ENCODE peak calls at places on chromosomes 2 and 18, in six cellular contexts. Q, F, Z, D, O and R are unnamed samples.

GRCh38 chr18:6118080-6118479 is 222.8 kb upstream of the TMEM200C start:
- DNase-seq in O (peak; percentile 22), Q (no peak), F (no peak), D (no peak), Z (no peak), R (no peak)

GRCh38 chr2:218962859-218963492 is 3.5 kb downstream of the CDK5R2 start:
- DNase-seq in O (peak; percentile 59), D (no peak), F (peak; percentile 51), Q (peak; percentile 92), Z (peak; percentile 73), R (no peak)

GRCh38 chr2:120525056-120526046 is 179.4 kb downstream of the INHBB start:
- DNase-seq in D (no peak), O (peak; percentile 92), Z (no peak), F (no peak), Q (peak; percentile 36), R (no peak)

GRCh38 chr2:120379916-120380893 is 34.3 kb downstream of the INHBB start:
- DNase-seq in F (no peak), O (no peak), Z (no peak), Q (no peak), D (no peak), R (no peak)

GRCh38 chr18:23661735-23662308 is 889 bp downstream of the ANKRD29 start:
- DNase-seq in D (no peak), O (no peak), F (no peak), Q (no peak), Z (no peak), R (no peak)

GRCh38 chr2:217706095-217706494 is 296.7 kb downstream of the TNS1 start:
- DNase-seq in Z (no peak), F (no peak), D (no peak), O (no peak), Q (no peak), R (no peak)

GRCh38 chr18:49048361-49048760 is 97.6 kb upstream of the SMAD7 start:
- DNase-seq in D (no peak), Z (peak; percentile 5), O (no peak), F (no peak), Q (no peak), R (no peak)

GRCh38 chr2:212186166-212186565 is 352.4 kb downstream of the ERBB4 start:
- DNase-seq in D (no peak), O (no peak), Q (no peak), F (no peak), Z (no peak), R (no peak)

GRCh38 chr2:158686166-158686792 is 108.8 kb upstream of the DAPL1 start:
- DNase-seq in Q (no peak), F (no peak), Z (no peak), D (no peak), O (no peak), R (no peak)

GRCh38 chr2:110773470-110773921 is 41.1 kb downstream of the ACOXL start:
- DNase-seq in O (peak; percentile 17), Z (no peak), D (peak; percentile 89), Q (no peak), F (peak; percentile 10), R (peak; percentile 93)

GRCh38 chr2:234189230-234189629 is 138.7 kb downstream of the SPP2 start:
- DNase-seq in O (no peak), Q (no peak), F (no peak), Z (no peak), D (no peak), R (no peak)

GRCh38 chr2:119174216-119174992 is 15.9 kb upstream of the C1QL2 start:
- DNase-seq in Q (peak; percentile 58), F (peak; percentile 52), O (peak; percentile 37), Z (peak; percentile 13), D (no peak), R (no peak)

GRCh38 chr2:146246017-146246733 is 1598.7 kb upstream of the ACVR2A start:
- DNase-seq in Z (no peak), F (no peak), D (no peak), O (no peak), Q (no peak), R (no peak)

GRCh38 chr18:69648486-69648885 is 247.8 kb downstream of the DOK6 start:
- DNase-seq in O (peak; percentile 6), Q (no peak), Z (no peak), D (no peak), F (no peak), R (no peak)

GRCh38 chr2:173149491-173149890 is 73.8 kb downstream of the MAP3K20 start:
- DNase-seq in Z (no peak), F (no peak), O (no peak), Q (no peak), D (no peak), R (no peak)

GRCh38 chr2:29130295-29130694 is 15.1 kb downstream of the CLIP4 start:
- DNase-seq in F (no peak), Z (peak; percentile 92), D (no peak), Q (peak; percentile 96), O (peak; percentile 35), R (no peak)

GRCh38 chr2:19351914-19352697 is 6.3 kb downstream of the OSR1 start:
- DNase-seq in F (no peak), Q (no peak), Z (no peak), D (no peak), O (no peak), R (no peak)

GRCh38 chr18:76349067-76349715 is 145.9 kb downstream of the ZNF516 start:
- DNase-seq in F (peak; percentile 66), O (peak; percentile 67), Z (peak; percentile 58), D (peak; percentile 85), Q (peak; percentile 64), R (peak; percentile 17)

GRCh38 chr2:235390108-235390815 is 103.6 kb upstream of the AGAP1 start:
- DNase-seq in D (no peak), O (no peak), Q (peak; percentile 22), Z (no peak), F (peak; percentile 46), R (no peak)

GRCh38 chr18:37661478-37661877 is 95.9 kb upstream of the CELF4 start:
- DNase-seq in F (no peak), Z (no peak), O (no peak), Q (no peak), D (no peak), R (no peak)

GRCh38 chr2:230903251-230904150 is 21.5 kb downstream of the GPR55 start:
- DNase-seq in Z (no peak), F (peak; percentile 7), D (peak; percentile 38), Q (no peak), O (no peak), R (no peak)

GRCh38 chr18:7447629-7448028 is 119.5 kb upstream of the PTPRM start:
- DNase-seq in O (no peak), F (no peak), D (no peak), Z (peak; percentile 13), Q (no peak), R (no peak)

GRCh38 chr2:36369163-36369562 is 13.6 kb downstream of the CRIM1 start:
- DNase-seq in F (no peak), Q (no peak), Z (no peak), O (no peak), D (no peak), R (no peak)
- H3K4me1 ChIP-seq in F (peaks cover 84% of the 10 kb centered on the region), Q (peaks cover 100% of the 10 kb centered on the region), Z (peaks cover 91% of the 10 kb centered on the region), O (peaks cover 94% of the 10 kb centered on the region), D (peaks cover 90% of the 10 kb centered on the region), R (peaks cover 98% of the 10 kb centered on the region)

GRCh38 chr2:160562730-160563129 is 69.1 kb upstream of the RBMS1 start:
- DNase-seq in Q (peak; percentile 28), F (no peak), D (no peak), Z (no peak), O (no peak), R (no peak)

GRCh38 chr2:160555420-160555819 is 61.8 kb upstream of the RBMS1 start:
- DNase-seq in F (no peak), Z (peak; percentile 17), Q (no peak), O (no peak), D (no peak), R (no peak)

GRCh38 chr2:160557903-160558302 is 64.3 kb upstream of the RBMS1 start:
- DNase-seq in Z (no peak), D (no peak), Q (no peak), O (no peak), F (no peak), R (no peak)

GRCh38 chr2:160561551-160562280 is 68.1 kb upstream of the RBMS1 start:
- DNase-seq in Q (peak; percentile 86), O (no peak), F (no peak), Z (peak; percentile 67), D (no peak), R (no peak)

GRCh38 chr2:160558531-160558930 is 64.9 kb upstream of the RBMS1 start:
- DNase-seq in D (no peak), Q (no peak), O (no peak), Z (no peak), F (no peak), R (no peak)
- H3K27ac ChIP-seq in D (no peak overlapping the region), Q (no peak overlapping the region), O (no peak overlapping the region), Z (no peak overlapping the region), F (no peak overlapping the region), R (no peak overlapping the region)

GRCh38 chr2:187057466-187057865 is 208.5 kb upstream of the ZSWIM2 start:
- DNase-seq in Z (no peak), F (no peak), Q (no peak), D (no peak), O (no peak), R (no peak)

GRCh38 chr2:187055463-187055862 is 206.5 kb upstream of the ZSWIM2 start:
- DNase-seq in Q (no peak), Z (peak; percentile 12), F (no peak), D (no peak), O (peak; percentile 15), R (peak; percentile 4)

GRCh38 chr2:187056416-187057333 is 207.7 kb upstream of the ZSWIM2 start:
- DNase-seq in Q (no peak), O (no peak), D (no peak), F (no peak), Z (no peak), R (no peak)

GRCh38 chr2:187051350-187051749 is 202.4 kb upstream of the ZSWIM2 start:
- DNase-seq in O (no peak), F (no peak), Z (no peak), D (no peak), Q (no peak), R (no peak)

GRCh38 chr2:187054501-187055319 is 205.7 kb upstream of the ZSWIM2 start:
- DNase-seq in Q (no peak), D (no peak), O (peak; percentile 19), F (no peak), Z (no peak), R (no peak)
- TF ChIP-seq CTCF in Q (no peak), D (no peak), O (peak; percentile 30), F (no peak), Z (peak; percentile 5), R (no peak)

DNA sequence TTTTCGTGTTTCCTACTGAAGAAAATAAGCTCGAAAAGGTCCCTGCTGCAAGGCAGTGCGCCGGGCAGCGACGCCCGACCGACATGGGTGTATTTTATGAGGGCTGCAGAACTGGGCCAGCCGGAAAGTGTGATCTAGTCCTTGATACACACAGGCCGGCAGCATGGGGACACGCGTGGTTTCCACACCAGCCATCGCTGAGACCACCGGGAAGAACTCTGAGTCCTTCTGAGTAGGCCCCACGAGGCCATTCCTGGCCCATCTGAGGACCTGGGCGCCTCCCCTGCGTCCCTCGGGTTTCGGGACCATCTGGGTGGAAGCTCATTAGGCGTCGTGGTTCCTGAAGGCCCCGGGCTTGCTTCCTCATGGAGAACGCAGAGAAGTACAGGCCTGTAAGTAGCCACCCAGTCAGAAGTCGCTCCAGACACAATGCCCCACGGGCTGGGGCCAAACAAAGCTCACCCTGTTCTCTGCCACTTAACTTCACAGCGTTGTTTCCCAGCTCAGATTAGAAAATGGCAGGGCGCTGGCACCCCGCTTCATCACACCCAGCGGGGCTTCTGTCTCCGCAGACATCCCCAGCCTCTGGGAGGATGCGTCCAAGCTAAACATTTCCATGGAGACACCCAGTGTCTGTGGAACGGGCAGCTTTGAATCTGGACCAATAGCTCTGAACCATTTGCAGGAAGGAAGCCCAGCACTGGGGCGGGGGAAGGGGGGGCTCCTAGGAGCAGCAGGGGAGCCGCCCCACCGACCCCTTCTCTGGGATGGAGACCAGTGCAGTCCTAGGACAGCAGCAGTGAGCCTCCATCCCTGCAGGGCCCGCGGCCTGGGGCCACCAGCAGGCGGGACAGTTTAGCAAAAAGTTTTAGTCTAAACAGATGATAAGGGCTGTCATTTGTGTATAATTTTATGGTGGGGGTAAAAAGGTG is 2.4 kb downstream of the NFATC1 start:
- DNase-seq in O (no peak), Z (no peak), F (no peak), D (peak; percentile 65), Q (no peak), R (no peak)
- H3K4me1 ChIP-seq in O (no peaks in the 10 kb centered on the region), Z (peaks cover 12% of the 10 kb centered on the region), F (peaks cover 69% of the 10 kb centered on the region), D (peaks cover 58% of the 10 kb centered on the region), Q (no peaks in the 10 kb centered on the region), R (peaks cover 49% of the 10 kb centered on the region)